ENCODE peak calls at places on chromosomes 13 and 19, in seven cellular contexts. One of them, this sample, is unnamed.

GRCh38 chr13:110062077-110062776 is 244.7 kb downstream of the COL4A1 start:
- DNase-seq in CD4-positive, CD25-positive, alpha-beta regulatory T cell: no peak
- DNase-seq in AG04450: no peak
- DNase-seq in A549: no peak
- DNase-seq in mesenchymal stem cell: no peak
- DNase-seq in HAP-1: no peak
- DNase-seq in thyroid gland: no peak
- DNase-seq in this sample: no peak

GRCh38 chr19:2519482-2519881 is 43.6 kb downstream of the GADD45B start:
- DNase-seq in mesenchymal stem cell: no peak
- DNase-seq in CD4-positive, CD25-positive, alpha-beta regulatory T cell: no peak
- DNase-seq in A549: no peak
- DNase-seq in AG04450: no peak
- DNase-seq in thyroid gland: no peak
- DNase-seq in HAP-1: no peak
- DNase-seq in this sample: no peak

GRCh38 chr13:112042496-112042895 is 24.5 kb upstream of the SOX1 start:
- DNase-seq in AG04450: no peak
- DNase-seq in CD4-positive, CD25-positive, alpha-beta regulatory T cell: no peak
- DNase-seq in mesenchymal stem cell: no peak
- DNase-seq in A549: no peak
- DNase-seq in HAP-1: no peak
- DNase-seq in thyroid gland: no peak
- DNase-seq in this sample: peak

GRCh38 chr19:40365613-40366401 is 17.3 kb downstream of the PLD3 start:
- DNase-seq in AG04450: peak
- DNase-seq in HAP-1: no peak
- DNase-seq in CD4-positive, CD25-positive, alpha-beta regulatory T cell: no peak
- DNase-seq in thyroid gland: peak
- DNase-seq in mesenchymal stem cell: peak
- DNase-seq in A549: peak
- DNase-seq in this sample: peak

GRCh38 chr19:35005256-35005977 is 5.3 kb downstream of the GRAMD1A start:
- DNase-seq in mesenchymal stem cell: no peak
- DNase-seq in AG04450: no peak
- DNase-seq in thyroid gland: no peak
- DNase-seq in A549: no peak
- DNase-seq in HAP-1: no peak
- DNase-seq in CD4-positive, CD25-positive, alpha-beta regulatory T cell: no peak
- DNase-seq in this sample: no peak

GRCh38 chr13:80022146-80022545 is 318.8 kb downstream of the SPRY2 start:
- DNase-seq in thyroid gland: no peak
- DNase-seq in mesenchymal stem cell: no peak
- DNase-seq in AG04450: no peak
- DNase-seq in A549: no peak
- DNase-seq in CD4-positive, CD25-positive, alpha-beta regulatory T cell: no peak
- DNase-seq in HAP-1: no peak
- DNase-seq in this sample: no peak

GRCh38 chr13:104015646-104016396 is 949.6 kb upstream of the SLC10A2 start:
- DNase-seq in thyroid gland: no peak
- DNase-seq in mesenchymal stem cell: peak
- DNase-seq in CD4-positive, CD25-positive, alpha-beta regulatory T cell: no peak
- DNase-seq in AG04450: peak
- DNase-seq in A549: no peak
- DNase-seq in HAP-1: no peak
- DNase-seq in this sample: no peak

GRCh38 chr19:33447336-33448158 is 74.0 kb downstream of the CEBPG start:
- DNase-seq in CD4-positive, CD25-positive, alpha-beta regulatory T cell: no peak
- DNase-seq in thyroid gland: no peak
- DNase-seq in HAP-1: no peak
- DNase-seq in A549: no peak
- DNase-seq in AG04450: no peak
- DNase-seq in mesenchymal stem cell: no peak
- DNase-seq in this sample: no peak

GRCh38 chr13:40087021-40088002 is 431.9 kb downstream of the COG6 start:
- DNase-seq in HAP-1: no peak
- DNase-seq in thyroid gland: peak
- DNase-seq in A549: no peak
- DNase-seq in AG04450: no peak
- DNase-seq in mesenchymal stem cell: no peak
- DNase-seq in CD4-positive, CD25-positive, alpha-beta regulatory T cell: no peak
- DNase-seq in this sample: no peak

GRCh38 chr19:2270157-2270571 is 11.8 kb downstream of the PEAK3 start:
- DNase-seq in CD4-positive, CD25-positive, alpha-beta regulatory T cell: peak
- DNase-seq in AG04450: no peak
- DNase-seq in thyroid gland: peak
- DNase-seq in HAP-1: peak
- DNase-seq in mesenchymal stem cell: no peak
- DNase-seq in A549: no peak
- DNase-seq in this sample: no peak

GRCh38 chr13:70729369-70729768 is 621.1 kb upstream of the KLHL1 start:
- DNase-seq in CD4-positive, CD25-positive, alpha-beta regulatory T cell: no peak
- DNase-seq in A549: no peak
- DNase-seq in HAP-1: no peak
- DNase-seq in mesenchymal stem cell: no peak
- DNase-seq in thyroid gland: no peak
- DNase-seq in AG04450: no peak
- DNase-seq in this sample: no peak

GRCh38 chr13:67023088-67023893 is 206.8 kb downstream of the PCDH9 start:
- DNase-seq in A549: peak
- DNase-seq in thyroid gland: no peak
- DNase-seq in mesenchymal stem cell: peak
- DNase-seq in HAP-1: peak
- DNase-seq in AG04450: peak
- DNase-seq in CD4-positive, CD25-positive, alpha-beta regulatory T cell: no peak
- DNase-seq in this sample: peak

GRCh38 chr19:50718255-50719118 is 1.1 kb downstream of the SHANK1 start:
- DNase-seq in mesenchymal stem cell: no peak
- DNase-seq in CD4-positive, CD25-positive, alpha-beta regulatory T cell: no peak
- DNase-seq in AG04450: no peak
- DNase-seq in thyroid gland: peak
- DNase-seq in HAP-1: no peak
- DNase-seq in A549: no peak
- DNase-seq in this sample: no peak

GRCh38 chr19:47699360-47699917 is 13.8 kb upstream of the EHD2 start:
- DNase-seq in A549: peak
- DNase-seq in HAP-1: peak
- DNase-seq in thyroid gland: peak
- DNase-seq in mesenchymal stem cell: peak
- DNase-seq in CD4-positive, CD25-positive, alpha-beta regulatory T cell: peak
- DNase-seq in AG04450: no peak
- DNase-seq in this sample: peak

GRCh38 chr19:41324921-41325639 is 15.1 kb downstream of the CCDC97 start:
- DNase-seq in mesenchymal stem cell: peak
- DNase-seq in thyroid gland: peak
- DNase-seq in HAP-1: no peak
- DNase-seq in AG04450: no peak
- DNase-seq in A549: peak
- DNase-seq in CD4-positive, CD25-positive, alpha-beta regulatory T cell: no peak
- DNase-seq in this sample: peak

GRCh38 chr19:6723108-6723618 is 2.7 kb upstream of the C3 start:
- DNase-seq in mesenchymal stem cell: peak
- DNase-seq in thyroid gland: peak
- DNase-seq in HAP-1: no peak
- DNase-seq in AG04450: no peak
- DNase-seq in CD4-positive, CD25-positive, alpha-beta regulatory T cell: no peak
- DNase-seq in A549: peak
- DNase-seq in this sample: peak

GRCh38 chr19:16026756-16027155 is 49.5 kb upstream of the TPM4 start:
- DNase-seq in A549: no peak
- DNase-seq in HAP-1: no peak
- DNase-seq in CD4-positive, CD25-positive, alpha-beta regulatory T cell: no peak
- DNase-seq in mesenchymal stem cell: no peak
- DNase-seq in thyroid gland: no peak
- DNase-seq in AG04450: no peak
- DNase-seq in this sample: no peak

GRCh38 chr13:114268344-114269280 is 12.8 kb upstream of the UPF3A start:
- DNase-seq in CD4-positive, CD25-positive, alpha-beta regulatory T cell: no peak
- DNase-seq in thyroid gland: no peak
- DNase-seq in A549: no peak
- DNase-seq in mesenchymal stem cell: no peak
- DNase-seq in AG04450: no peak
- DNase-seq in HAP-1: no peak
- DNase-seq in this sample: no peak

GRCh38 chr13:42272115-42272756 is at the start of gene AKAP11:
- DNase-seq in mesenchymal stem cell: peak
- DNase-seq in thyroid gland: peak
- DNase-seq in CD4-positive, CD25-positive, alpha-beta regulatory T cell: no peak
- DNase-seq in A549: peak
- DNase-seq in AG04450: no peak
- DNase-seq in HAP-1: peak
- DNase-seq in this sample: peak

GRCh38 chr13:111482806-111483620 is 162.6 kb downstream of the TEX29 start:
- DNase-seq in AG04450: no peak
- DNase-seq in CD4-positive, CD25-positive, alpha-beta regulatory T cell: no peak
- DNase-seq in thyroid gland: no peak
- DNase-seq in A549: no peak
- DNase-seq in mesenchymal stem cell: no peak
- DNase-seq in HAP-1: no peak
- DNase-seq in this sample: no peak

GRCh38 chr19:55358943-55359908 is 3.8 kb downstream of the GARIN5B start:
- DNase-seq in mesenchymal stem cell: no peak
- DNase-seq in thyroid gland: no peak
- DNase-seq in HAP-1: no peak
- DNase-seq in CD4-positive, CD25-positive, alpha-beta regulatory T cell: no peak
- DNase-seq in AG04450: no peak
- DNase-seq in A549: no peak
- DNase-seq in this sample: no peak

GRCh38 chr19:34120846-34121639 is 51.3 kb upstream of the LSM14A start:
- DNase-seq in thyroid gland: no peak
- DNase-seq in AG04450: peak
- DNase-seq in A549: peak
- DNase-seq in mesenchymal stem cell: peak
- DNase-seq in CD4-positive, CD25-positive, alpha-beta regulatory T cell: peak
- DNase-seq in HAP-1: peak
- DNase-seq in this sample: peak

GRCh38 chr19:2101417-2102335 is 5.0 kb downstream of the IZUMO4 start:
- DNase-seq in thyroid gland: no peak
- DNase-seq in AG04450: no peak
- DNase-seq in mesenchymal stem cell: no peak
- DNase-seq in CD4-positive, CD25-positive, alpha-beta regulatory T cell: no peak
- DNase-seq in HAP-1: no peak
- DNase-seq in A549: no peak
- DNase-seq in this sample: no peak

GRCh38 chr19:2578391-2578826 is 102.5 kb downstream of the GADD45B start:
- DNase-seq in A549: peak
- DNase-seq in thyroid gland: peak
- DNase-seq in AG04450: no peak
- DNase-seq in CD4-positive, CD25-positive, alpha-beta regulatory T cell: no peak
- DNase-seq in mesenchymal stem cell: peak
- DNase-seq in HAP-1: no peak
- DNase-seq in this sample: peak

GRCh38 chr19:10183926-10184325 is 10.8 kb downstream of the DNMT1 start:
- DNase-seq in CD4-positive, CD25-positive, alpha-beta regulatory T cell: no peak
- DNase-seq in thyroid gland: no peak
- DNase-seq in AG04450: no peak
- DNase-seq in mesenchymal stem cell: no peak
- DNase-seq in HAP-1: no peak
- DNase-seq in A549: no peak
- DNase-seq in this sample: no peak

GRCh38 chr13:43307221-43307920 is 284.0 kb downstream of the DNAJC15 start:
- DNase-seq in CD4-positive, CD25-positive, alpha-beta regulatory T cell: no peak
- DNase-seq in A549: no peak
- DNase-seq in HAP-1: no peak
- DNase-seq in AG04450: no peak
- DNase-seq in thyroid gland: no peak
- DNase-seq in mesenchymal stem cell: no peak
- DNase-seq in this sample: peak

GRCh38 chr13:51221674-51222509 is at the start of gene FAM124A:
- DNase-seq in A549: peak
- DNase-seq in HAP-1: peak
- DNase-seq in AG04450: no peak
- DNase-seq in thyroid gland: peak
- DNase-seq in CD4-positive, CD25-positive, alpha-beta regulatory T cell: no peak
- DNase-seq in mesenchymal stem cell: peak
- DNase-seq in this sample: peak

GRCh38 chr13:21043898-21044297 is 17.5 kb downstream of the LATS2 start:
- DNase-seq in CD4-positive, CD25-positive, alpha-beta regulatory T cell: no peak
- DNase-seq in HAP-1: no peak
- DNase-seq in AG04450: peak
- DNase-seq in thyroid gland: no peak
- DNase-seq in A549: no peak
- DNase-seq in mesenchymal stem cell: peak
- DNase-seq in this sample: no peak

GRCh38 chr13:50626031-50626643 is 217.4 kb downstream of the DLEU7 start:
- DNase-seq in A549: no peak
- DNase-seq in HAP-1: no peak
- DNase-seq in thyroid gland: no peak
- DNase-seq in AG04450: no peak
- DNase-seq in CD4-positive, CD25-positive, alpha-beta regulatory T cell: no peak
- DNase-seq in mesenchymal stem cell: peak
- DNase-seq in this sample: no peak

DNA sequence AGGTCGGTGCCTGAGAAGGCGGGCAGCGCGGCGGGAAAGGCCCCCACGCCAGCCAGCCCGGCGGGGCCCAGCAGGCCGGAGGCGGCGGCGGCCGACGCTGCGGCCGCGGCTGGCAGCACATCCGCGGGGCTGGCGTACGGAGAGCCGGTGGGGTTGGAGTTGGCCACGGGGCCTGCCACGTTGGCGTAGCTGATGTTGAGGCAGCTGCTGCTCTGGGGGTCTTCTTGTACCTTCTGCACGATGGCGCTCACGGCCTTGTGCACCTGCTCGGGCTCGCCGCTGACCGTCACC is 25.9 kb upstream of the NANOS2 start:
- DNase-seq in AG04450: no peak
- DNase-seq in thyroid gland: no peak
- DNase-seq in A549: no peak
- DNase-seq in HAP-1: no peak
- DNase-seq in CD4-positive, CD25-positive, alpha-beta regulatory T cell: no peak
- DNase-seq in mesenchymal stem cell: no peak
- DNase-seq in this sample: no peak
- H3K4me3 ChIP-seq in AG04450: no peak
- H3K4me3 ChIP-seq in thyroid gland: no peak
- H3K4me3 ChIP-seq in A549: no peak
- H3K4me3 ChIP-seq in HAP-1: no peak
- H3K4me3 ChIP-seq in CD4-positive, CD25-positive, alpha-beta regulatory T cell: no peak
- H3K4me3 ChIP-seq in mesenchymal stem cell: no peak
- H3K4me3 ChIP-seq in this sample: no peak

GRCh38 chr19:54162884-54163283 is 3.4 kb upstream of the LENG1 start:
- DNase-seq in CD4-positive, CD25-positive, alpha-beta regulatory T cell: no peak
- DNase-seq in mesenchymal stem cell: no peak
- DNase-seq in thyroid gland: no peak
- DNase-seq in AG04450: no peak
- DNase-seq in A549: no peak
- DNase-seq in HAP-1: no peak
- DNase-seq in this sample: no peak
- H3K4me3 ChIP-seq in CD4-positive, CD25-positive, alpha-beta regulatory T cell: peak
- H3K4me3 ChIP-seq in mesenchymal stem cell: no peak
- H3K4me3 ChIP-seq in thyroid gland: no peak
- H3K4me3 ChIP-seq in AG04450: peak
- H3K4me3 ChIP-seq in A549: peak
- H3K4me3 ChIP-seq in HAP-1: no peak
- H3K4me3 ChIP-seq in this sample: no peak

GRCh38 chr19:14514215-14514871 is 3.9 kb downstream of the DNAJB1 start:
- DNase-seq in mesenchymal stem cell: no peak
- DNase-seq in HAP-1: no peak
- DNase-seq in A549: no peak
- DNase-seq in thyroid gland: no peak
- DNase-seq in AG04450: no peak
- DNase-seq in CD4-positive, CD25-positive, alpha-beta regulatory T cell: no peak
- DNase-seq in this sample: no peak
- H3K4me3 ChIP-seq in mesenchymal stem cell: no peak
- H3K4me3 ChIP-seq in HAP-1: no peak
- H3K4me3 ChIP-seq in A549: no peak
- H3K4me3 ChIP-seq in thyroid gland: no peak
- H3K4me3 ChIP-seq in AG04450: no peak
- H3K4me3 ChIP-seq in CD4-positive, CD25-positive, alpha-beta regulatory T cell: peak
- H3K4me3 ChIP-seq in this sample: no peak

GRCh38 chr19:7874857-7875393 is 735 bp upstream of the PRR36 start:
- DNase-seq in thyroid gland: no peak
- DNase-seq in HAP-1: no peak
- DNase-seq in AG04450: no peak
- DNase-seq in CD4-positive, CD25-positive, alpha-beta regulatory T cell: no peak
- DNase-seq in A549: no peak
- DNase-seq in mesenchymal stem cell: no peak
- DNase-seq in this sample: no peak
- H3K4me3 ChIP-seq in thyroid gland: no peak
- H3K4me3 ChIP-seq in HAP-1: peak
- H3K4me3 ChIP-seq in AG04450: no peak
- H3K4me3 ChIP-seq in CD4-positive, CD25-positive, alpha-beta regulatory T cell: no peak
- H3K4me3 ChIP-seq in A549: peak
- H3K4me3 ChIP-seq in mesenchymal stem cell: peak
- H3K4me3 ChIP-seq in this sample: no peak